ENCODE peak calls at places on chromosome 17, in nine cellular contexts. N, V, Q, O, A, W, X, Y and I are unnamed samples.

GRCh38 chr17:66221755-66222530 is 7.3 kb downstream of the APOH start:
- DNase-seq in N (no peak), V (no peak), Q (no peak), O (no peak), A (no peak), W (no peak), X (no peak), Y (no peak), I (no peak)

GRCh38 chr17:42676424-42677011 is at the start of gene PLEKHH3:
- DNase-seq in N (no peak), V (no peak), Q (no peak), O (no peak), A (no peak), W (no peak), X (no peak), Y (no peak), I (no peak)

GRCh38 chr17:80968602-80969029 is 23.0 kb upstream of the CHMP6 start:
- DNase-seq in N (no peak), V (no peak), Q (no peak), O (no peak), A (no peak), W (peak; percentile 43), X (no peak), Y (no peak), I (no peak)

GRCh38 chr17:11598274-11599221 is at the start of gene DNAH9:
- DNase-seq in N (peak; percentile 99), V (peak; percentile 0), Q (no peak), O (peak; percentile 95), A (peak; percentile 95), W (peak; percentile 98), X (no peak), Y (peak; percentile 60), I (no peak)

GRCh38 chr17:65848751-65849150 is 287.3 kb upstream of the AXIN2 start:
- DNase-seq in N (no peak), V (no peak), Q (no peak), O (no peak), A (no peak), W (no peak), X (no peak), Y (no peak), I (no peak)

GRCh38 chr17:29571486-29571882 is 3.0 kb downstream of the TP53I13 start:
- DNase-seq in N (no peak), V (no peak), Q (no peak), O (no peak), A (no peak), W (no peak), X (no peak), Y (no peak), I (peak; percentile 12)

GRCh38 chr17:78355701-78356100 is 4.2 kb downstream of the SOCS3 start:
- DNase-seq in N (no peak), V (no peak), Q (no peak), O (no peak), A (peak; percentile 1), W (no peak), X (no peak), Y (no peak), I (no peak)

GRCh38 chr17:63436523-63437110 is 9.5 kb downstream of the CYB561 start:
- DNase-seq in N (no peak), V (no peak), Q (no peak), O (no peak), A (no peak), W (no peak), X (no peak), Y (peak; percentile 61), I (no peak)

GRCh38 chr17:46977348-46977747 is 1.7 kb downstream of the RPRML start:
- DNase-seq in N (peak; percentile 66), V (peak; percentile 38), Q (no peak), O (no peak), A (no peak), W (no peak), X (no peak), Y (peak; percentile 18), I (no peak)

GRCh38 chr17:62791235-62792121 is 16.6 kb downstream of the MARCHF10 start:
- DNase-seq in N (no peak), V (peak; percentile 69), Q (peak; percentile 84), O (no peak), A (no peak), W (no peak), X (no peak), Y (peak; percentile 90), I (no peak)

GRCh38 chr17:40794466-40794865 is 5.3 kb downstream of the KRT28 start:
- DNase-seq in N (no peak), V (no peak), Q (no peak), O (no peak), A (no peak), W (no peak), X (no peak), Y (no peak), I (no peak)

GRCh38 chr17:41689497-41690299 is 1.0 kb downstream of the EIF1 start:
- DNase-seq in N (peak; percentile 53), V (no peak), Q (no peak), O (peak; percentile 74), A (no peak), W (no peak), X (peak; percentile 35), Y (peak; percentile 71), I (peak; percentile 29)

GRCh38 chr17:64024215-64024654 is 3.8 kb upstream of the ICAM2 start:
- DNase-seq in N (no peak), V (no peak), Q (no peak), O (no peak), A (no peak), W (peak; percentile 6), X (no peak), Y (no peak), I (no peak)

GRCh38 chr17:12180644-12181261 is 160.1 kb downstream of the MAP2K4 start:
- DNase-seq in N (peak; percentile 47), V (peak; percentile 26), Q (peak; percentile 24), O (peak; percentile 40), A (no peak), W (peak; percentile 31), X (no peak), Y (peak; percentile 66), I (no peak)

GRCh38 chr17:21352981-21353265 is 23.2 kb upstream of the KCNJ12 start:
- DNase-seq in N (no peak), V (no peak), Q (no peak), O (no peak), A (no peak), W (no peak), X (no peak), Y (no peak), I (no peak)

GRCh38 chr17:41909088-41909487 is 9.7 kb downstream of the ACLY start:
- DNase-seq in N (peak; percentile 17), V (no peak), Q (no peak), O (no peak), A (no peak), W (no peak), X (no peak), Y (no peak), I (no peak)

GRCh38 chr17:69336580-69336979 is 9.6 kb upstream of the ABCA5 start:
- DNase-seq in N (no peak), V (no peak), Q (no peak), O (no peak), A (no peak), W (no peak), X (no peak), Y (no peak), I (no peak)

GRCh38 chr17:69339937-69340336 is 13.0 kb upstream of the ABCA5 start:
- DNase-seq in N (no peak), V (no peak), Q (no peak), O (no peak), A (no peak), W (no peak), X (no peak), Y (no peak), I (no peak)

GRCh38 chr17:69331746-69332145 is 4.8 kb upstream of the ABCA5 start:
- DNase-seq in N (no peak), V (no peak), Q (no peak), O (no peak), A (no peak), W (no peak), X (no peak), Y (no peak), I (no peak)

GRCh38 chr17:69336996-69337395 is 10.1 kb upstream of the ABCA5 start:
- DNase-seq in N (no peak), V (no peak), Q (no peak), O (no peak), A (no peak), W (no peak), X (no peak), Y (no peak), I (no peak)

GRCh38 chr17:69335018-69335417 is 8.1 kb upstream of the ABCA5 start:
- DNase-seq in N (no peak), V (no peak), Q (no peak), O (no peak), A (no peak), W (no peak), X (no peak), Y (peak; percentile 52), I (no peak)
- TF ChIP-seq CTCF in N (no peak), V (peak; percentile 37), Q (no peak), O (peak; percentile 37), A (peak; percentile 59), W (no peak), X (peak; percentile 22), Y (peak; percentile 47), I (no peak)

GRCh38 chr17:73420897-73421296 is 109.1 kb upstream of the CDC42EP4 start:
- DNase-seq in N (no peak), V (no peak), Q (no peak), O (no peak), A (no peak), W (no peak), X (no peak), Y (peak; percentile 29), I (no peak)
- TF ChIP-seq CTCF in N (no peak), V (peak; percentile 11), Q (peak; percentile 40), O (no peak), A (no peak), W (no peak), X (no peak), Y (peak; percentile 33), I (no peak)

DNA sequence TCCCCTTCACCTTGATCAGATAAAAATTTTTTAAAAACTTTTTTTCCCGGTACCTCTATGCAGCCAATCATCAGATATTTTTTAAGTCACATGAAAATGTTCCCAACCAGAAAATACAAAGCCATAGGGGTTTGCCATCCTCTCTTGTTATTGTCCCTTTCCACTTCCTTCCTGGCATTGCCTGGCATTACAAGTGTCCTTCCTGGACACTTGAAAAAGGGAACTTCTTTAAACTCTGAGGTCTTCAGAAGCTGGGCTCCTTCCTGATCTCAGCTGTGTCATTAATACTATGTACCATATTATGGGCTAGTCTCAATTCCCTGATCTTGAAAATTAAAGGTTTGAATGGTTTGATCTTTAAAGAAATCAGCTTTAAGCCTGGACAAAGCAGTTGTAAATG is 64.9 kb downstream of the TEX14 start:
- DNase-seq in N (no peak), V (no peak), Q (no peak), O (no peak), A (no peak), W (no peak), X (no peak), Y (no peak), I (no peak)
- TF ChIP-seq CTCF in N (no peak), V (no peak), Q (no peak), O (no peak), A (no peak), W (no peak), X (no peak), Y (no peak), I (no peak)

DNA sequence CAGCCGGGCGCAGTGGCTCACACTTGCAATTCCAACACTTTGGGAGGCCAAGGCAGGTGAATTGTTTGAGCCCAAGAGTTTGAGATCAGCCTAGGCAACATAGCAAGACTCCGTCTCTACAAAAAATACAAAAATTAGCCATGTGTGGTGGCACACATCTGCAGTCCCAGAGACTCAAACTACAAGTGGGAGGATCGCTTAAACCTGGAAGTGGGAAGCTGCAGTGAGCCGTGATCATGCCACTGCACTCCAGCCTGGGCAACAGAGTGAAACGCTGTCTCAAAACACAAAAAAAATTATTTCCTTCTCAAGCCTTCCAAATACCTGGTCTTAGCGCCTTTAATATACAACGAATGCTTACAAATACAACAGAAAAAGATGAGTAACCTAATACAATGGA is 19.7 kb upstream of the CBX2 start:
- DNase-seq in N (no peak), V (no peak), Q (no peak), O (no peak), A (no peak), W (no peak), X (no peak), Y (no peak), I (no peak)
- TF ChIP-seq CTCF in N (no peak), V (no peak), Q (no peak), O (no peak), A (no peak), W (no peak), X (no peak), Y (no peak), I (no peak)